ENCODE peak calls at places on chromosome 9, in six cellular contexts. One of them, this sample, is unnamed.

GRCh38 chr9:131618071-131618479 is 72.8 kb downstream of the PRRT1B start:
- DNase-seq in stimulated activated CD8-positive, alpha-beta memory T cell treated with anti-CD3 and anti-CD28 coated beads, Interleukin-7, amount 100 ng/mL, for 4 hours: no peak
- DNase-seq in mucosa of gallbladder: peak
- DNase-seq in right lobe of liver: peak
- DNase-seq in hypothalamus: no peak
- DNase-seq in A172: no peak
- DNase-seq in this sample: no peak

GRCh38 chr9:132129535-132129934 is 32.3 kb upstream of the NTNG2 start:
- DNase-seq in stimulated activated CD8-positive, alpha-beta memory T cell treated with anti-CD3 and anti-CD28 coated beads, Interleukin-7, amount 100 ng/mL, for 4 hours: no peak
- DNase-seq in hypothalamus: no peak
- DNase-seq in A172: no peak
- DNase-seq in mucosa of gallbladder: no peak
- DNase-seq in right lobe of liver: no peak
- DNase-seq in this sample: no peak

GRCh38 chr9:136373300-136374182 is at the start of gene CARD9:
- DNase-seq in A172: no peak
- DNase-seq in stimulated activated CD8-positive, alpha-beta memory T cell treated with anti-CD3 and anti-CD28 coated beads, Interleukin-7, amount 100 ng/mL, for 4 hours: no peak
- DNase-seq in mucosa of gallbladder: peak
- DNase-seq in right lobe of liver: no peak
- DNase-seq in hypothalamus: no peak
- DNase-seq in this sample: no peak

GRCh38 chr9:35342221-35342620 is 147.7 kb upstream of the RUSC2 start:
- DNase-seq in mucosa of gallbladder: no peak
- DNase-seq in stimulated activated CD8-positive, alpha-beta memory T cell treated with anti-CD3 and anti-CD28 coated beads, Interleukin-7, amount 100 ng/mL, for 4 hours: no peak
- DNase-seq in right lobe of liver: no peak
- DNase-seq in hypothalamus: no peak
- DNase-seq in A172: no peak
- DNase-seq in this sample: no peak

GRCh38 chr9:126781717-126782388 is 23.0 kb upstream of the ZBTB43 start:
- DNase-seq in stimulated activated CD8-positive, alpha-beta memory T cell treated with anti-CD3 and anti-CD28 coated beads, Interleukin-7, amount 100 ng/mL, for 4 hours: peak
- DNase-seq in mucosa of gallbladder: peak
- DNase-seq in hypothalamus: peak
- DNase-seq in A172: peak
- DNase-seq in right lobe of liver: peak
- DNase-seq in this sample: peak

GRCh38 chr9:131854906-131855504 is 115.1 kb upstream of the RAPGEF1 start:
- DNase-seq in mucosa of gallbladder: no peak
- DNase-seq in stimulated activated CD8-positive, alpha-beta memory T cell treated with anti-CD3 and anti-CD28 coated beads, Interleukin-7, amount 100 ng/mL, for 4 hours: no peak
- DNase-seq in hypothalamus: no peak
- DNase-seq in right lobe of liver: no peak
- DNase-seq in A172: no peak
- DNase-seq in this sample: no peak

GRCh38 chr9:86868611-86869010 is 78.7 kb downstream of the GAS1 start:
- DNase-seq in mucosa of gallbladder: no peak
- DNase-seq in stimulated activated CD8-positive, alpha-beta memory T cell treated with anti-CD3 and anti-CD28 coated beads, Interleukin-7, amount 100 ng/mL, for 4 hours: no peak
- DNase-seq in hypothalamus: no peak
- DNase-seq in A172: no peak
- DNase-seq in right lobe of liver: no peak
- DNase-seq in this sample: no peak

GRCh38 chr9:110110154-110110553 is 97.8 kb downstream of the C9orf152 start:
- DNase-seq in hypothalamus: no peak
- DNase-seq in mucosa of gallbladder: no peak
- DNase-seq in stimulated activated CD8-positive, alpha-beta memory T cell treated with anti-CD3 and anti-CD28 coated beads, Interleukin-7, amount 100 ng/mL, for 4 hours: no peak
- DNase-seq in right lobe of liver: no peak
- DNase-seq in A172: no peak
- DNase-seq in this sample: no peak

GRCh38 chr9:36598281-36598680 is 25.6 kb downstream of the MELK start:
- DNase-seq in stimulated activated CD8-positive, alpha-beta memory T cell treated with anti-CD3 and anti-CD28 coated beads, Interleukin-7, amount 100 ng/mL, for 4 hours: no peak
- DNase-seq in right lobe of liver: no peak
- DNase-seq in hypothalamus: no peak
- DNase-seq in A172: no peak
- DNase-seq in mucosa of gallbladder: no peak
- DNase-seq in this sample: no peak

GRCh38 chr9:16832101-16832500 is 38.4 kb downstream of the BNC2 start:
- DNase-seq in stimulated activated CD8-positive, alpha-beta memory T cell treated with anti-CD3 and anti-CD28 coated beads, Interleukin-7, amount 100 ng/mL, for 4 hours: no peak
- DNase-seq in A172: no peak
- DNase-seq in hypothalamus: no peak
- DNase-seq in mucosa of gallbladder: no peak
- DNase-seq in right lobe of liver: no peak
- DNase-seq in this sample: no peak

GRCh38 chr9:93033541-93033940 is 25.0 kb upstream of the SUSD3 start:
- DNase-seq in mucosa of gallbladder: no peak
- DNase-seq in A172: no peak
- DNase-seq in right lobe of liver: no peak
- DNase-seq in stimulated activated CD8-positive, alpha-beta memory T cell treated with anti-CD3 and anti-CD28 coated beads, Interleukin-7, amount 100 ng/mL, for 4 hours: no peak
- DNase-seq in hypothalamus: no peak
- DNase-seq in this sample: no peak

GRCh38 chr9:69153707-69154521 is 20.2 kb upstream of the TJP2 start:
- DNase-seq in stimulated activated CD8-positive, alpha-beta memory T cell treated with anti-CD3 and anti-CD28 coated beads, Interleukin-7, amount 100 ng/mL, for 4 hours: no peak
- DNase-seq in right lobe of liver: peak
- DNase-seq in hypothalamus: no peak
- DNase-seq in A172: no peak
- DNase-seq in mucosa of gallbladder: peak
- DNase-seq in this sample: no peak

This sample was measured in Caki2.